ENCODE peak calls at places on chromosomes 1 and 21, in five cellular contexts. D, Z, S, J and E are unnamed samples.

GRCh38 chr21:41615613-41616012 is 107.7 kb upstream of the TMPRSS2 start:
- DNase-seq in Z (peak; percentile 31), S (no peak), J (peak; percentile 80), D (no peak), E (no peak)

GRCh38 chr1:28115267-28115666 is 26.9 kb upstream of the EYA3 start:
- DNase-seq in Z (peak; percentile 16), S (no peak), D (peak; percentile 70), J (no peak), E (no peak)

GRCh38 chr1:48203287-48203900 is 19.1 kb upstream of the SLC5A9 start:
- DNase-seq in J (no peak), Z (peak; percentile 9), D (no peak), S (no peak), E (peak; percentile 26)

GRCh38 chr1:37473431-37474050 is 839 bp upstream of the ZC3H12A start:
- DNase-seq in J (no peak), Z (no peak), S (no peak), D (peak; percentile 78), E (no peak)

GRCh38 chr1:108817016-108817415 is 39.9 kb downstream of the AKNAD1 start:
- DNase-seq in D (no peak), Z (peak; percentile 82), S (no peak), J (no peak), E (no peak)

GRCh38 chr1:223135176-223135575 is 7.9 kb downstream of the TLR5 start:
- DNase-seq in S (no peak), J (peak; percentile 58), Z (peak; percentile 51), D (no peak), E (no peak)

GRCh38 chr1:162179121-162179520 is 109.6 kb downstream of the NOS1AP start:
- DNase-seq in D (no peak), J (no peak), Z (no peak), S (no peak), E (no peak)

GRCh38 chr1:8844421-8845063 is 27.1 kb upstream of the RERE start:
- DNase-seq in D (no peak), S (no peak), J (no peak), Z (no peak), E (no peak)

GRCh38 chr1:229860926-229861325 is 206.1 kb upstream of the GALNT2 start:
- DNase-seq in J (no peak), Z (no peak), S (no peak), D (no peak), E (no peak)

GRCh38 chr1:169107673-169108160 is 1.2 kb downstream of the ATP1B1 start:
- DNase-seq in Z (peak; percentile 90), D (peak; percentile 64), S (no peak), J (no peak), E (no peak)

GRCh38 chr1:7610106-7610731 is 160.9 kb upstream of the VAMP3 start:
- DNase-seq in Z (no peak), J (no peak), S (no peak), D (no peak), E (no peak)